ENCODE peak calls at places on chromosomes 2 and 18, in six cellular contexts. N, L, Z, R, H and O are unnamed samples.
A peak's percentile ranks its signal among the peaks of the same experiment; 100 is the strongest.

GRCh38 chr2:146489386-146489785 is 1355.4 kb upstream of the ACVR2A start:
- DNase-seq in N (no peak), Z (no peak), H (no peak), R (no peak), L (no peak), O (no peak)

GRCh38 chr2:12818416-12819097 is 101.8 kb downstream of the TRIB2 start:
- DNase-seq in H (no peak), N (no peak), Z (no peak), R (no peak), L (no peak), O (no peak)

GRCh38 chr2:231386446-231386845 is 9.1 kb upstream of the B3GNT7 start:
- DNase-seq in L (no peak), H (no peak), Z (no peak), R (peak; percentile 49), N (no peak), O (no peak)

GRCh38 chr2:241563981-241564595 is 5.5 kb downstream of the BOK start:
- DNase-seq in R (no peak), Z (no peak), H (no peak), N (no peak), L (peak; percentile 46), O (no peak)

GRCh38 chr2:209790066-209790728 is 18.6 kb downstream of the UNC80 start:
- DNase-seq in L (no peak), N (no peak), H (no peak), Z (peak; percentile 10), R (no peak), O (no peak)

GRCh38 chr18:44552706-44553105 is 128.0 kb upstream of the SETBP1 start:
- DNase-seq in Z (no peak), N (no peak), H (no peak), L (no peak), R (no peak), O (peak; percentile 25)

GRCh38 chr2:219247678-219248642 is 2.7 kb downstream of the STK16 start:
- DNase-seq in R (no peak), N (no peak), L (no peak), Z (peak; percentile 87), H (peak; percentile 66), O (no peak)

GRCh38 chr2:59816075-59816474 is 737.4 kb downstream of the BCL11A start:
- DNase-seq in H (no peak), R (no peak), N (no peak), Z (no peak), L (no peak), O (no peak)